ENCODE peak calls at places on chromosomes 13 and 19, in four cellular contexts. V is uterus; Q is activated B cell treated with CpG ODN at 0.5 μM for 24 hours; C is CD8-positive, alpha-beta T cell. Y is an unnamed sample.

GRCh38 chr19:35935911-35936737 is at the start of gene LRFN3:
- DNase-seq in V (peak), Q (no peak), C (no peak), Y (peak)

GRCh38 chr19:1884291-1884718 is 991 bp downstream of the ABHD17A start:
- DNase-seq in Q (no peak), V (no peak), C (no peak), Y (no peak)

GRCh38 chr19:37931941-37932655 is 25.1 kb downstream of the SIPA1L3 start:
- DNase-seq in C (no peak), V (peak), Q (peak), Y (peak)

GRCh38 chr19:3121396-3121795 is 14.4 kb upstream of the GNA15 start:
- DNase-seq in V (no peak), Q (no peak), C (no peak), Y (no peak)

GRCh38 chr13:81487151-81487550 is 1146.2 kb upstream of the SPRY2 start:
- DNase-seq in C (no peak), Q (no peak), V (no peak), Y (no peak)

GRCh38 chr19:47512183-47512947 is 2.5 kb downstream of the NAPA start:
- DNase-seq in Q (no peak), C (no peak), V (no peak), Y (no peak)

GRCh38 chr19:44738603-44739585 is 9.6 kb upstream of the BCL3 start:
- DNase-seq in Q (no peak), C (no peak), V (no peak), Y (peak)

GRCh38 chr19:32041681-32042292 is 303.6 kb upstream of the ZNF507 start:
- DNase-seq in C (no peak), Q (no peak), V (peak), Y (no peak)

GRCh38 chr13:28531195-28531955 is 36.4 kb upstream of the FLT1 start:
- DNase-seq in Q (no peak), C (no peak), V (no peak), Y (no peak)

GRCh38 chr13:30968734-30969335 is 36.4 kb downstream of the TEX26 start:
- DNase-seq in V (no peak), C (no peak), Q (no peak), Y (no peak)

GRCh38 chr19:45901432-45901903 is 945 bp downstream of the MYPOP start:
- DNase-seq in C (no peak), Q (peak), V (peak), Y (no peak)

GRCh38 chr13:38674208-38674607 is 12.7 kb upstream of the FREM2 start:
- DNase-seq in V (no peak), C (no peak), Q (no peak), Y (no peak)

GRCh38 chr19:35458821-35459391 is 10.8 kb downstream of the FFAR2 start:
- DNase-seq in V (no peak), C (no peak), Q (peak), Y (peak)

GRCh38 chr13:113859311-113860050 is 4.4 kb downstream of the GAS6 start:
- DNase-seq in Q (no peak), V (peak), C (no peak), Y (no peak)

GRCh38 chr13:76764916-76765315 is 121.3 kb downstream of the KCTD12 start:
- DNase-seq in Q (no peak), V (no peak), C (no peak), Y (no peak)

GRCh38 chr19:991174-991931 is 7.2 kb downstream of the WDR18 start:
- DNase-seq in C (peak), Q (no peak), V (peak), Y (peak)

GRCh38 chr13:54029720-54030119 is 1001.1 kb downstream of the OLFM4 start:
- DNase-seq in C (no peak), Q (no peak), V (no peak), Y (no peak)

GRCh38 chr13:36412736-36413135 is 19.6 kb upstream of the CCNA1 start:
- DNase-seq in Q (no peak), C (no peak), V (peak), Y (no peak)

GRCh38 chr19:21908066-21908465 is 72.1 kb upstream of the ZNF43 start:
- DNase-seq in V (no peak), Q (no peak), C (no peak), Y (no peak)

GRCh38 chr19:12841094-12841493 is 2.8 kb downstream of the MAST1 start:
- DNase-seq in V (no peak), Q (no peak), C (no peak), Y (no peak)

GRCh38 chr19:28475525-28475924 is 737.4 kb downstream of the UQCRFS1 start:
- DNase-seq in Q (no peak), V (no peak), C (no peak), Y (no peak)

GRCh38 chr19:19405919-19406877 is 723 bp downstream of the GATAD2A start:
- DNase-seq in C (peak), Q (peak), V (peak), Y (peak)

GRCh38 chr13:30143671-30144400 is 163.5 kb downstream of the KATNAL1 start:
- DNase-seq in Q (no peak), V (no peak), C (no peak), Y (no peak)

GRCh38 chr13:109840201-109840892 is 54.0 kb upstream of the IRS2 start:
- DNase-seq in C (no peak), Q (no peak), V (no peak), Y (no peak)

GRCh38 chr13:98438246-98439135 is 138.4 kb downstream of the STK24 start:
- DNase-seq in V (no peak), Q (no peak), C (no peak), Y (no peak)

GRCh38 chr13:62906896-62907295 is 1491.2 kb upstream of the PCDH20 start:
- DNase-seq in V (no peak), Q (no peak), C (no peak), Y (no peak)

GRCh38 chr19:34983786-34984185 is 16.3 kb upstream of the GRAMD1A start:
- DNase-seq in C (no peak), Q (no peak), V (no peak), Y (no peak)

GRCh38 chr13:73158851-73159250 is 100.0 kb downstream of the KLF5 start:
- DNase-seq in V (no peak), Q (no peak), C (no peak), Y (no peak)

GRCh38 chr13:33454844-33455256 is 169.3 kb upstream of the STARD13 start:
- DNase-seq in Q (no peak), V (no peak), C (no peak), Y (no peak)

GRCh38 chr19:30047355-30047895 is 105.4 kb downstream of the URI1 start:
- DNase-seq in C (no peak), Q (no peak), V (no peak), Y (no peak)

GRCh38 chr19:30049844-30050667 is 108.0 kb downstream of the URI1 start:
- DNase-seq in V (no peak), Q (no peak), C (no peak), Y (no peak)

GRCh38 chr19:30044273-30045259 is 102.5 kb downstream of the URI1 start:
- DNase-seq in C (no peak), V (no peak), Q (no peak), Y (no peak)

GRCh38 chr19:30049226-30049625 is 107.2 kb downstream of the URI1 start:
- DNase-seq in C (no peak), V (no peak), Q (no peak), Y (no peak)

DNA sequence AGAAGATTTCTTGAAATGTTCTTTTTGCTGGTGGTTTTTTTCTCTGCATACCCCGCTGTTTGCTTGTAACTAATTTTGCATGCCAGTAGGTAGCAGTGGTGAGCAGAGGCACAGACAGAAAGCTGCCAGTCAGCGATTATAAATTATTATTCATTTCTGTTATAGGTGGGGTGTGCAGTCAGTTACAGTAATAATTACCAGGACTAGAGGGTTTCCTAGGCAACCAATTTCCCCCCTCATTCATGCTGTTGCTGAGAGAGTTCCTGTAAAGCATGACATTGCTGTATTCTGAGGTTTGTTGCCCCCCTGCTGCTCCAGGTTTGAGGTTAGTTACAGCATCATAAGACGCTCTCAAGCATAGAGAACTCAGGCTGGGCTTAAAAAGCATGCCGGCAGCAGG is 104.5 kb downstream of the URI1 start:
- DNase-seq in V (no peak), Q (no peak), C (no peak), Y (no peak)
- TF ChIP-seq CTCF in V (no peak), Q (no peak), C (no peak), Y (peak)

GRCh38 chr19:40191836-40192646 is 815 bp downstream of the MAP3K10 start:
- DNase-seq in V (peak), Q (peak), C (no peak), Y (peak)
- TF ChIP-seq CTCF in V (no peak), Q (no peak), C (no peak), Y (peak)

GRCh38 chr13:112711528-112712265 is 21.9 kb downstream of the ATP11A start:
- DNase-seq in V (peak), Q (no peak), C (no peak), Y (peak)
- TF ChIP-seq CTCF in V (no peak), Q (no peak), C (no peak), Y (no peak)

DNA sequence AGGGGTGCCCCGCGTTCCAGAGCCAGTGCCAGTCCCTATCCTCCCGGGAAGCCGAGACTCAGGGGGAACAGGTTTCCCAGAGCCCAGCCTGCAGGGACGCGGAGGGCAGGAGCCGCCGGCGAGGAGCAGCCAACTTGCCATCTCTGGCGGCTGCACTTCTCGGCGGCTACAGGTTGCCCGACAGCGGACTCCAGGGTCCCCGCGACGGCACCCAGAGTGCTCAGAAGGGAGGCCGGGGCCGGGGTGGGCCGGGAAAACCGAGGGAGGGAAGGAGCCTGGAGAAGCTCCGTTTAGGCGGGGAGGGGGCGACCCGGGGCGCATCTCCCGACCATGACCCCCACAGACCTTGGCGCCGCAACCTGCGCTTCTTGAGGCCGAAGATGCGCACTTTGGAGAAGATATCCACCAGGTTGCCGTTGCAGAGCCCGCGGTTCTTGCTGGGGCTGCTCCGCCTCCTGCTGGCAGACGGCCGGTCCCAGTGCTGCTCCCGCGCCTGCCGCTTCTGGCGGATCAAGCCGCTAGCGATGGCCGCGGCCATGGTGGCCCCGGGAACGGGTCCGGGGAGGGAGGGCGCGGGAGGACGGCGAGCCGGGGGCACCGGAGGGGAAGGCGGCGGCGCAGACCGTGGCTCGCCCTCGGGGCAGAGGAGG is 463.8 kb downstream of the ITGBL1 start:
- DNase-seq in Q (no peak), V (no peak), C (no peak), Y (peak)
- TF ChIP-seq CTCF in Q (no peak), V (no peak), C (no peak), Y (no peak)

GRCh38 chr19:42229263-42229854 is 9.2 kb downstream of the ZNF526 start:
- DNase-seq in C (no peak), Q (no peak), V (no peak), Y (no peak)
- TF ChIP-seq CTCF in C (no peak), Q (no peak), V (no peak), Y (no peak)

GRCh38 chr13:23514076-23514475 is 56.1 kb upstream of the TNFRSF19 start:
- DNase-seq in C (no peak), Q (no peak), V (no peak), Y (no peak)

GRCh38 chr13:23515116-23515515 is 55.1 kb upstream of the TNFRSF19 start:
- DNase-seq in V (no peak), C (no peak), Q (no peak), Y (no peak)

GRCh38 chr13:23513460-23513859 is 56.8 kb upstream of the TNFRSF19 start:
- DNase-seq in V (no peak), C (no peak), Q (no peak), Y (no peak)

GRCh38 chr13:23510979-23511735 is 59.1 kb upstream of the TNFRSF19 start:
- DNase-seq in V (no peak), Q (no peak), C (no peak), Y (peak)

GRCh38 chr13:23512762-23513395 is 57.3 kb upstream of the TNFRSF19 start:
- DNase-seq in V (no peak), C (no peak), Q (no peak), Y (no peak)
- TF ChIP-seq CTCF in V (no peak), C (no peak), Q (no peak), Y (peak)

GRCh38 chr13:112160558-112160957 is 93.6 kb downstream of the SOX1 start:
- DNase-seq in V (no peak), C (no peak), Q (no peak), Y (no peak)
- TF ChIP-seq CTCF in V (no peak), C (no peak), Q (no peak), Y (no peak)

Y was measured in GM10248.